ENCODE peak calls at places on chromosomes 6 and 20, in seven cellular contexts. One of them, this sample, is unnamed.
A peak's percentile ranks its signal among the peaks of the same experiment; 100 is the strongest.

GRCh38 chr6:79649016-79649415 is 17.9 kb downstream of the SH3BGRL2 start:
- DNase-seq in RCC 7860: no peak
- DNase-seq in left ventricle myocardium inferior: no peak
- DNase-seq in Daoy: no peak
- DNase-seq in nephron progenitor cell: no peak
- DNase-seq in activated CD4-positive, alpha-beta T cell treated with anti-CD3 and anti-CD28 coated beads for 24 hours: no peak
- DNase-seq in activated gamma-delta T cell treated with anti-CD3 and anti-CD28 coated beads, Interleukin-2, amount 50 U/mL, for 16 hours: no peak
- DNase-seq in this sample: no peak

GRCh38 chr6:38499046-38499445 is 140.7 kb downstream of the BTBD9 start:
- DNase-seq in RCC 7860: no peak
- DNase-seq in left ventricle myocardium inferior: no peak
- DNase-seq in Daoy: no peak
- DNase-seq in nephron progenitor cell: no peak
- DNase-seq in activated CD4-positive, alpha-beta T cell treated with anti-CD3 and anti-CD28 coated beads for 24 hours: no peak
- DNase-seq in activated gamma-delta T cell treated with anti-CD3 and anti-CD28 coated beads, Interleukin-2, amount 50 U/mL, for 16 hours: no peak
- DNase-seq in this sample: no peak

GRCh38 chr6:133646021-133646682 is 242.8 kb upstream of the TCF21 start:
- DNase-seq in activated CD4-positive, alpha-beta T cell treated with anti-CD3 and anti-CD28 coated beads for 24 hours: no peak
- DNase-seq in left ventricle myocardium inferior: no peak
- DNase-seq in nephron progenitor cell: no peak
- DNase-seq in RCC 7860: peak; percentile 82
- DNase-seq in activated gamma-delta T cell treated with anti-CD3 and anti-CD28 coated beads, Interleukin-2, amount 50 U/mL, for 16 hours: no peak
- DNase-seq in Daoy: peak; percentile 48
- DNase-seq in this sample: no peak

GRCh38 chr6:6556162-6556737 is 32.3 kb upstream of the LY86 start:
- DNase-seq in activated gamma-delta T cell treated with anti-CD3 and anti-CD28 coated beads, Interleukin-2, amount 50 U/mL, for 16 hours: no peak
- DNase-seq in left ventricle myocardium inferior: no peak
- DNase-seq in nephron progenitor cell: no peak
- DNase-seq in Daoy: no peak
- DNase-seq in activated CD4-positive, alpha-beta T cell treated with anti-CD3 and anti-CD28 coated beads for 24 hours: no peak
- DNase-seq in RCC 7860: no peak
- DNase-seq in this sample: no peak

GRCh38 chr6:110181131-110182027 is 1.2 kb downstream of the CDC40 start:
- DNase-seq in activated CD4-positive, alpha-beta T cell treated with anti-CD3 and anti-CD28 coated beads for 24 hours: no peak
- DNase-seq in activated gamma-delta T cell treated with anti-CD3 and anti-CD28 coated beads, Interleukin-2, amount 50 U/mL, for 16 hours: no peak
- DNase-seq in RCC 7860: no peak
- DNase-seq in Daoy: peak; percentile 3
- DNase-seq in left ventricle myocardium inferior: no peak
- DNase-seq in nephron progenitor cell: no peak
- DNase-seq in this sample: peak; percentile 67

GRCh38 chr20:42276718-42277117 is 658.5 kb upstream of the CHD6 start:
- DNase-seq in left ventricle myocardium inferior: no peak
- DNase-seq in Daoy: no peak
- DNase-seq in activated CD4-positive, alpha-beta T cell treated with anti-CD3 and anti-CD28 coated beads for 24 hours: no peak
- DNase-seq in nephron progenitor cell: no peak
- DNase-seq in RCC 7860: no peak
- DNase-seq in activated gamma-delta T cell treated with anti-CD3 and anti-CD28 coated beads, Interleukin-2, amount 50 U/mL, for 16 hours: no peak
- DNase-seq in this sample: no peak

GRCh38 chr6:147141690-147142308 is 62.4 kb upstream of the STXBP5 start:
- DNase-seq in left ventricle myocardium inferior: no peak
- DNase-seq in RCC 7860: no peak
- DNase-seq in nephron progenitor cell: no peak
- DNase-seq in Daoy: peak; percentile 42
- DNase-seq in activated gamma-delta T cell treated with anti-CD3 and anti-CD28 coated beads, Interleukin-2, amount 50 U/mL, for 16 hours: no peak
- DNase-seq in activated CD4-positive, alpha-beta T cell treated with anti-CD3 and anti-CD28 coated beads for 24 hours: no peak
- DNase-seq in this sample: peak; percentile 28

GRCh38 chr6:22413681-22414305 is 117.0 kb upstream of the PRL start:
- DNase-seq in activated CD4-positive, alpha-beta T cell treated with anti-CD3 and anti-CD28 coated beads for 24 hours: no peak
- DNase-seq in Daoy: peak; percentile 21
- DNase-seq in nephron progenitor cell: no peak
- DNase-seq in activated gamma-delta T cell treated with anti-CD3 and anti-CD28 coated beads, Interleukin-2, amount 50 U/mL, for 16 hours: no peak
- DNase-seq in left ventricle myocardium inferior: no peak
- DNase-seq in RCC 7860: no peak
- DNase-seq in this sample: no peak

GRCh38 chr6:129069006-129069405 is 186.1 kb downstream of the LAMA2 start:
- DNase-seq in left ventricle myocardium inferior: no peak
- DNase-seq in Daoy: no peak
- DNase-seq in RCC 7860: no peak
- DNase-seq in activated CD4-positive, alpha-beta T cell treated with anti-CD3 and anti-CD28 coated beads for 24 hours: no peak
- DNase-seq in activated gamma-delta T cell treated with anti-CD3 and anti-CD28 coated beads, Interleukin-2, amount 50 U/mL, for 16 hours: no peak
- DNase-seq in nephron progenitor cell: no peak
- DNase-seq in this sample: no peak

GRCh38 chr6:340181-340955 is 48.1 kb downstream of the DUSP22 start:
- DNase-seq in activated CD4-positive, alpha-beta T cell treated with anti-CD3 and anti-CD28 coated beads for 24 hours: no peak
- DNase-seq in left ventricle myocardium inferior: peak; percentile 15
- DNase-seq in nephron progenitor cell: no peak
- DNase-seq in activated gamma-delta T cell treated with anti-CD3 and anti-CD28 coated beads, Interleukin-2, amount 50 U/mL, for 16 hours: no peak
- DNase-seq in RCC 7860: no peak
- DNase-seq in Daoy: no peak
- DNase-seq in this sample: no peak

GRCh38 chr20:50409495-50409894 is 100.7 kb upstream of the PTPN1 start:
- DNase-seq in left ventricle myocardium inferior: no peak
- DNase-seq in activated CD4-positive, alpha-beta T cell treated with anti-CD3 and anti-CD28 coated beads for 24 hours: no peak
- DNase-seq in activated gamma-delta T cell treated with anti-CD3 and anti-CD28 coated beads, Interleukin-2, amount 50 U/mL, for 16 hours: no peak
- DNase-seq in RCC 7860: no peak
- DNase-seq in nephron progenitor cell: no peak
- DNase-seq in Daoy: no peak
- DNase-seq in this sample: no peak

GRCh38 chr20:36017034-36017951 is 48.9 kb downstream of the CNBD2 start:
- DNase-seq in nephron progenitor cell: no peak
- DNase-seq in activated CD4-positive, alpha-beta T cell treated with anti-CD3 and anti-CD28 coated beads for 24 hours: no peak
- DNase-seq in RCC 7860: peak; percentile 78
- DNase-seq in Daoy: peak; percentile 43
- DNase-seq in left ventricle myocardium inferior: no peak
- DNase-seq in activated gamma-delta T cell treated with anti-CD3 and anti-CD28 coated beads, Interleukin-2, amount 50 U/mL, for 16 hours: no peak
- DNase-seq in this sample: no peak

GRCh38 chr6:115271434-115271833 is 789.3 kb downstream of the FRK start:
- DNase-seq in activated CD4-positive, alpha-beta T cell treated with anti-CD3 and anti-CD28 coated beads for 24 hours: no peak
- DNase-seq in nephron progenitor cell: no peak
- DNase-seq in Daoy: no peak
- DNase-seq in RCC 7860: no peak
- DNase-seq in left ventricle myocardium inferior: no peak
- DNase-seq in activated gamma-delta T cell treated with anti-CD3 and anti-CD28 coated beads, Interleukin-2, amount 50 U/mL, for 16 hours: no peak
- DNase-seq in this sample: no peak

GRCh38 chr6:45959534-45960195 is 56.0 kb downstream of the CLIC5 start:
- DNase-seq in activated CD4-positive, alpha-beta T cell treated with anti-CD3 and anti-CD28 coated beads for 24 hours: no peak
- DNase-seq in activated gamma-delta T cell treated with anti-CD3 and anti-CD28 coated beads, Interleukin-2, amount 50 U/mL, for 16 hours: no peak
- DNase-seq in left ventricle myocardium inferior: no peak
- DNase-seq in Daoy: peak; percentile 53
- DNase-seq in nephron progenitor cell: no peak
- DNase-seq in RCC 7860: peak; percentile 26
- DNase-seq in this sample: peak; percentile 9

GRCh38 chr6:153038378-153038777 is 35.9 kb upstream of the MTRF1L start:
- DNase-seq in nephron progenitor cell: no peak
- DNase-seq in left ventricle myocardium inferior: no peak
- DNase-seq in activated gamma-delta T cell treated with anti-CD3 and anti-CD28 coated beads, Interleukin-2, amount 50 U/mL, for 16 hours: no peak
- DNase-seq in Daoy: peak; percentile 69
- DNase-seq in activated CD4-positive, alpha-beta T cell treated with anti-CD3 and anti-CD28 coated beads for 24 hours: no peak
- DNase-seq in RCC 7860: peak; percentile 57
- DNase-seq in this sample: peak; percentile 49

GRCh38 chr6:133254552-133255228 is 13.5 kb downstream of the EYA4 start:
- DNase-seq in Daoy: peak; percentile 35
- DNase-seq in activated gamma-delta T cell treated with anti-CD3 and anti-CD28 coated beads, Interleukin-2, amount 50 U/mL, for 16 hours: no peak
- DNase-seq in activated CD4-positive, alpha-beta T cell treated with anti-CD3 and anti-CD28 coated beads for 24 hours: no peak
- DNase-seq in left ventricle myocardium inferior: no peak
- DNase-seq in nephron progenitor cell: no peak
- DNase-seq in RCC 7860: no peak
- DNase-seq in this sample: peak; percentile 8

GRCh38 chr20:52824494-52825216 is 147.5 kb upstream of the TSHZ2 start:
- DNase-seq in activated gamma-delta T cell treated with anti-CD3 and anti-CD28 coated beads, Interleukin-2, amount 50 U/mL, for 16 hours: no peak
- DNase-seq in activated CD4-positive, alpha-beta T cell treated with anti-CD3 and anti-CD28 coated beads for 24 hours: no peak
- DNase-seq in RCC 7860: no peak
- DNase-seq in left ventricle myocardium inferior: no peak
- DNase-seq in Daoy: peak; percentile 4
- DNase-seq in nephron progenitor cell: no peak
- DNase-seq in this sample: no peak

GRCh38 chr6:149317656-149318571 is at the start of gene TAB2:
- DNase-seq in nephron progenitor cell: peak; percentile 84
- DNase-seq in Daoy: peak; percentile 68
- DNase-seq in RCC 7860: peak; percentile 15
- DNase-seq in activated CD4-positive, alpha-beta T cell treated with anti-CD3 and anti-CD28 coated beads for 24 hours: peak; percentile 66
- DNase-seq in activated gamma-delta T cell treated with anti-CD3 and anti-CD28 coated beads, Interleukin-2, amount 50 U/mL, for 16 hours: peak; percentile 72
- DNase-seq in left ventricle myocardium inferior: peak; percentile 42
- DNase-seq in this sample: peak; percentile 54

GRCh38 chr6:125220712-125221111 is 67.1 kb downstream of the TPD52L1 start:
- DNase-seq in left ventricle myocardium inferior: peak; percentile 45
- DNase-seq in RCC 7860: no peak
- DNase-seq in Daoy: no peak
- DNase-seq in activated CD4-positive, alpha-beta T cell treated with anti-CD3 and anti-CD28 coated beads for 24 hours: no peak
- DNase-seq in activated gamma-delta T cell treated with anti-CD3 and anti-CD28 coated beads, Interleukin-2, amount 50 U/mL, for 16 hours: no peak
- DNase-seq in nephron progenitor cell: no peak
- DNase-seq in this sample: no peak

GRCh38 chr6:136511921-136512320 is 38.3 kb downstream of the MAP7 start:
- DNase-seq in Daoy: no peak
- DNase-seq in nephron progenitor cell: no peak
- DNase-seq in activated gamma-delta T cell treated with anti-CD3 and anti-CD28 coated beads, Interleukin-2, amount 50 U/mL, for 16 hours: no peak
- DNase-seq in left ventricle myocardium inferior: no peak
- DNase-seq in RCC 7860: no peak
- DNase-seq in activated CD4-positive, alpha-beta T cell treated with anti-CD3 and anti-CD28 coated beads for 24 hours: no peak
- DNase-seq in this sample: no peak

GRCh38 chr6:70108230-70108629 is 194.7 kb downstream of the COL9A1 start:
- DNase-seq in Daoy: peak; percentile 10
- DNase-seq in activated CD4-positive, alpha-beta T cell treated with anti-CD3 and anti-CD28 coated beads for 24 hours: no peak
- DNase-seq in activated gamma-delta T cell treated with anti-CD3 and anti-CD28 coated beads, Interleukin-2, amount 50 U/mL, for 16 hours: no peak
- DNase-seq in nephron progenitor cell: no peak
- DNase-seq in left ventricle myocardium inferior: no peak
- DNase-seq in RCC 7860: peak; percentile 19
- DNase-seq in this sample: peak; percentile 53

GRCh38 chr20:64044484-64045247 is 4.8 kb downstream of the SOX18 start:
- DNase-seq in activated CD4-positive, alpha-beta T cell treated with anti-CD3 and anti-CD28 coated beads for 24 hours: no peak
- DNase-seq in RCC 7860: peak; percentile 51
- DNase-seq in left ventricle myocardium inferior: no peak
- DNase-seq in nephron progenitor cell: no peak
- DNase-seq in activated gamma-delta T cell treated with anti-CD3 and anti-CD28 coated beads, Interleukin-2, amount 50 U/mL, for 16 hours: no peak
- DNase-seq in Daoy: peak; percentile 82
- DNase-seq in this sample: peak; percentile 51

GRCh38 chr20:3679749-3680700 is 1.8 kb downstream of the ADAM33 start:
- DNase-seq in Daoy: peak; percentile 55
- DNase-seq in RCC 7860: no peak
- DNase-seq in nephron progenitor cell: no peak
- DNase-seq in activated CD4-positive, alpha-beta T cell treated with anti-CD3 and anti-CD28 coated beads for 24 hours: no peak
- DNase-seq in activated gamma-delta T cell treated with anti-CD3 and anti-CD28 coated beads, Interleukin-2, amount 50 U/mL, for 16 hours: no peak
- DNase-seq in left ventricle myocardium inferior: peak; percentile 56
- DNase-seq in this sample: no peak

This sample was measured in RKO.